ENCODE peak calls at places on chromosomes 5 and 9, in ten cellular contexts. N is pancreas, W is epithelial cell of esophagus, C is lower lobe of right lung, M is prostate gland, L is fibroblast of mammary gland, U is Calu3, F is AG09319, X is thyroid gland, Y is heart left ventricle. H is an unnamed sample.
A peak's percentile ranks its signal among the peaks of the same experiment; 100 is the strongest.

GRCh38 chr9:120820095-120820494 is 22.6 kb downstream of the PSMD5 start:
- DNase-seq in F (no peak), Y (no peak), C (no peak), M (no peak), X (no peak), L (no peak), W (no peak), U (no peak), N (no peak), H (no peak)

GRCh38 chr9:91771027-91771426 is 179.0 kb downstream of the ROR2 start:
- DNase-seq in U (no peak), M (no peak), N (no peak), W (peak; percentile 59), L (peak; percentile 94), F (peak; percentile 87), C (no peak), Y (no peak), X (peak; percentile 48), H (peak; percentile 90)

GRCh38 chr9:129071526-129072131 is 9.3 kb upstream of the DOLPP1 start:
- DNase-seq in C (no peak), N (no peak), F (no peak), L (no peak), Y (no peak), U (no peak), W (no peak), M (no peak), X (no peak), H (no peak)

GRCh38 chr5:136062563-136063274 is 33.9 kb downstream of the TGFBI start:
- DNase-seq in N (no peak), F (no peak), M (no peak), Y (no peak), U (peak; percentile 55), W (peak; percentile 72), C (no peak), X (peak; percentile 51), L (peak; percentile 60), H (no peak)

GRCh38 chr5:45695680-45696093 is 493 bp downstream of the HCN1 start:
- DNase-seq in U (no peak), X (no peak), F (no peak), M (no peak), C (no peak), W (no peak), Y (no peak), N (no peak), L (no peak), H (no peak)

GRCh38 chr9:96607971-96608370 is 11.7 kb downstream of the CDC14B start:
- DNase-seq in N (no peak), X (no peak), U (no peak), L (peak; percentile 40), C (no peak), W (no peak), M (no peak), F (no peak), Y (no peak), H (no peak)

GRCh38 chr5:128436825-128437224 is 101.2 kb downstream of the FBN2 start:
- DNase-seq in U (peak; percentile 14), L (peak; percentile 88), X (no peak), W (peak; percentile 94), F (peak; percentile 23), N (no peak), Y (no peak), C (no peak), M (no peak), H (peak; percentile 63)

GRCh38 chr5:150021491-150022162 is 21.1 kb downstream of the HMGXB3 start:
- DNase-seq in L (peak; percentile 82), C (no peak), F (no peak), M (peak; percentile 67), Y (no peak), X (peak; percentile 5), W (peak; percentile 93), N (no peak), U (peak; percentile 68), H (peak; percentile 82)

GRCh38 chr5:5066276-5067186 is 73.6 kb upstream of the ADAMTS16 start:
- DNase-seq in Y (no peak), X (no peak), W (no peak), L (peak; percentile 22), F (no peak), M (no peak), N (peak; percentile 55), U (no peak), C (no peak), H (peak; percentile 22)

GRCh38 chr5:143174714-143175398 is 228.6 kb downstream of the NR3C1 start:
- DNase-seq in Y (no peak), X (no peak), N (no peak), L (no peak), U (no peak), M (no peak), W (no peak), F (no peak), C (no peak), H (no peak)

GRCh38 chr9:123828449-123828848 is 101.5 kb downstream of the DENND1A start:
- DNase-seq in X (no peak), Y (no peak), M (no peak), W (no peak), N (no peak), L (no peak), U (no peak), F (no peak), C (no peak), H (no peak)

GRCh38 chr5:139700711-139701693 is 52.9 kb downstream of the CXXC5 start:
- DNase-seq in X (no peak), L (no peak), F (no peak), W (no peak), U (peak; percentile 55), Y (no peak), N (peak; percentile 49), C (no peak), M (no peak), H (no peak)

GRCh38 chr5:132363431-132364112 is 5.9 kb upstream of the SLC22A5 start:
- DNase-seq in F (no peak), Y (peak; percentile 54), U (peak; percentile 43), N (no peak), X (peak; percentile 60), C (no peak), M (peak; percentile 76), W (peak; percentile 98), L (peak; percentile 97), H (peak; percentile 57)

GRCh38 chr9:135288054-135288453 is 191.5 kb upstream of the PPP1R26 start:
- DNase-seq in C (no peak), U (no peak), L (no peak), M (no peak), X (no peak), F (no peak), N (no peak), W (no peak), Y (no peak), H (no peak)
- TF ChIP-seq CTCF in C (no peak), U (no peak), L (no peak), M (no peak), X (no peak), F (no peak), N (no peak), W (no peak), Y (no peak), H (no peak)

DNA sequence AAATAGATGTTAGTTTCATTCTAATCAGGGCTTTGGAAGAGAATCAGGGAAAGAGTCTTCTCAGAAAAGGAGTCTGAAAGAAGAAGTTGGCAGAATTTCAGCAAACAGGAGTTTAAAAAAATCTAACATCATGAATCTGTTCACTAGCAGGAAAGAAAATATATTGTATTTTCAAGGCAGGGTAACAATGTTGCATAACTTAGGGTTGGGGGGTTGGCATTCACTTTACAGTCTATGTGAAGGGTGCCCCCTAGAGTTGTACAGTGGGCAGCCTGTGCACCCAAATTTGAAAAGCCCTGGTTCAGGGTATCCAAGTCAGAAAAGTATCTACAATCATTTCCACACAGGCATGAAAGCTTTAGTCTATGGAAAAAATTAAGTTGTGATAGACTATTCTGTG is 348.4 kb upstream of the SLC30A5 start:
- DNase-seq in L (peak; percentile 38), N (no peak), X (peak; percentile 4), F (no peak), W (no peak), Y (no peak), U (no peak), C (no peak), M (no peak), H (no peak)
- TF ChIP-seq CTCF in L (peak; percentile 48), N (no peak), X (no peak), F (peak; percentile 22), W (no peak), Y (no peak), U (no peak), C (peak; percentile 7), M (no peak), H (peak; percentile 10)

GRCh38 chr5:141175933-141176332 is 1.7 kb upstream of the PCDHB8 start:
- DNase-seq in Y (no peak), N (no peak), C (no peak), X (no peak), F (no peak), L (no peak), W (no peak), M (no peak), U (no peak), H (no peak)

GRCh38 chr5:141172381-141173204 is at the start of gene PCDHB7:
- DNase-seq in X (peak; percentile 23), U (no peak), Y (no peak), F (no peak), N (no peak), C (no peak), L (peak; percentile 20), W (peak; percentile 11), M (no peak), H (no peak)
- TF ChIP-seq CTCF in X (no peak), U (peak; percentile 14), Y (no peak), F (peak; percentile 31), N (no peak), C (peak; percentile 39), L (peak; percentile 48), W (peak; percentile 33), M (no peak), H (peak; percentile 31)

GRCh38 chr9:101383361-101383760 is 1.4 kb downstream of the BAAT start:
- DNase-seq in X (no peak), L (no peak), W (no peak), N (no peak), M (no peak), C (no peak), F (no peak), U (no peak), Y (no peak), H (no peak)

GRCh38 chr9:101387871-101388506 is 3.2 kb upstream of the BAAT start:
- DNase-seq in Y (no peak), U (peak; percentile 34), X (no peak), N (no peak), M (no peak), W (peak; percentile 66), F (no peak), L (peak; percentile 74), C (no peak), H (peak; percentile 43)

GRCh38 chr9:101393135-101393534 is 5.3 kb downstream of the MRPL50 start:
- DNase-seq in F (no peak), M (no peak), W (no peak), N (no peak), U (no peak), C (no peak), X (no peak), L (no peak), Y (no peak), H (no peak)

DNA sequence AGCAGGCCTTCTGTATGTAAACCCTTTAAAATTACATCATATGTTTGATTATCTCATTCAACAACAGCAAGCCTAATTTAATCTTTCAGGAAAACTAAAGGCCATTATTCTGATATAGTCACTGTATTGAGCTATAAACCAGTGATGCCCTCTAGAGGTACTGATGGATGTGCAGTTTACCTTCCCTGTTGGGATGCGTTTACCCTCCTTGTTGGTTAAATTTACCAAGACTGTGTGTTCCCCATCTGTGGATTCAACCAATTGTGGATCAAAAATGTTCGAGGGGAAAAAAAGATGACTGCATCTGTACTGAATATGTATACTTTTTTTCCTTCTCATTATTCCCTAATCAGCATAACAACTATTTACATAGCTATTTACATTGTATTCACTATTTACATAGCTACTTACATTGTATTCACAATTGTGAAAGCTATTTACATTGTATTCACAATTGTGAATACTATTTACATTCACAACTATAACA is 3.7 kb upstream of the BAAT start:
- DNase-seq in U (no peak), W (peak; percentile 33), X (no peak), Y (no peak), N (no peak), C (no peak), F (no peak), M (no peak), L (peak; percentile 27), H (no peak)
- TF ChIP-seq CTCF in U (peak; percentile 13), W (peak; percentile 47), X (no peak), Y (no peak), N (no peak), C (no peak), F (peak; percentile 24), M (no peak), L (peak; percentile 51), H (peak; percentile 51)

H was measured in astrocyte of the cerebellum.